ENCODE peak calls at places on chromosomes 11 and 22, in ten cellular contexts. One of them, this sample, is unnamed. For H3K9me3 and H3K36me3, the result is how much of the 10 kb centered on the place peaks cover.

GRCh38 chr11:132131962-132132361 is 761.5 kb downstream of the NTM start:
- DNase-seq in right atrium auricular region: no peak
- DNase-seq in right lobe of liver: no peak
- DNase-seq in tibial nerve: no peak
- DNase-seq in ascending aorta: no peak
- DNase-seq in gastrocnemius medialis: no peak
- DNase-seq in thoracic aorta: no peak
- DNase-seq in transverse colon: no peak
- DNase-seq in K562: no peak
- DNase-seq in aorta: no peak
- DNase-seq in this sample: no peak

GRCh38 chr11:93123351-93123898 is 74.4 kb downstream of the SLC36A4 start:
- DNase-seq in transverse colon: peak
- DNase-seq in thoracic aorta: no peak
- DNase-seq in right lobe of liver: no peak
- DNase-seq in ascending aorta: no peak
- DNase-seq in tibial nerve: no peak
- DNase-seq in right atrium auricular region: no peak
- DNase-seq in K562: no peak
- DNase-seq in gastrocnemius medialis: no peak
- DNase-seq in aorta: no peak
- DNase-seq in this sample: no peak

GRCh38 chr22:45131749-45132148 is 32.0 kb upstream of the NUP50 start:
- DNase-seq in right lobe of liver: no peak
- DNase-seq in thoracic aorta: no peak
- DNase-seq in right atrium auricular region: no peak
- DNase-seq in transverse colon: peak
- DNase-seq in tibial nerve: peak
- DNase-seq in ascending aorta: no peak
- DNase-seq in aorta: no peak
- DNase-seq in K562: no peak
- DNase-seq in gastrocnemius medialis: peak
- DNase-seq in this sample: no peak

GRCh38 chr22:27242917-27243589 is 558.5 kb downstream of the MN1 start:
- DNase-seq in right atrium auricular region: no peak
- DNase-seq in gastrocnemius medialis: no peak
- DNase-seq in thoracic aorta: no peak
- DNase-seq in tibial nerve: no peak
- DNase-seq in transverse colon: no peak
- DNase-seq in aorta: no peak
- DNase-seq in right lobe of liver: no peak
- DNase-seq in ascending aorta: no peak
- DNase-seq in K562: no peak
- DNase-seq in this sample: no peak

GRCh38 chr11:110797453-110797852 is 85.2 kb upstream of the ARHGAP20 start:
- DNase-seq in right atrium auricular region: no peak
- DNase-seq in K562: no peak
- DNase-seq in gastrocnemius medialis: no peak
- DNase-seq in ascending aorta: no peak
- DNase-seq in aorta: no peak
- DNase-seq in transverse colon: peak
- DNase-seq in right lobe of liver: no peak
- DNase-seq in thoracic aorta: no peak
- DNase-seq in tibial nerve: no peak
- DNase-seq in this sample: no peak

GRCh38 chr11:16816358-16817270 is 78.2 kb downstream of the C11orf58 start:
- DNase-seq in tibial nerve: no peak
- DNase-seq in gastrocnemius medialis: no peak
- DNase-seq in aorta: no peak
- DNase-seq in K562: no peak
- DNase-seq in right atrium auricular region: no peak
- DNase-seq in thoracic aorta: no peak
- DNase-seq in right lobe of liver: no peak
- DNase-seq in ascending aorta: no peak
- DNase-seq in transverse colon: no peak
- DNase-seq in this sample: no peak

GRCh38 chr11:46361283-46362145 is 14.3 kb downstream of the DGKZ start:
- DNase-seq in right atrium auricular region: peak
- DNase-seq in K562: peak
- DNase-seq in gastrocnemius medialis: peak
- DNase-seq in aorta: peak
- DNase-seq in transverse colon: peak
- DNase-seq in right lobe of liver: peak
- DNase-seq in tibial nerve: no peak
- DNase-seq in ascending aorta: no peak
- DNase-seq in thoracic aorta: no peak
- DNase-seq in this sample: peak

GRCh38 chr11:73323464-73323863 is 15.4 kb downstream of the ARHGEF17 start:
- DNase-seq in right lobe of liver: peak
- DNase-seq in aorta: peak
- DNase-seq in ascending aorta: peak
- DNase-seq in transverse colon: peak
- DNase-seq in gastrocnemius medialis: peak
- DNase-seq in tibial nerve: peak
- DNase-seq in K562: peak
- DNase-seq in right atrium auricular region: peak
- DNase-seq in thoracic aorta: peak
- DNase-seq in this sample: no peak

GRCh38 chr11:68038718-68039525 is at the start of gene TCIRG1:
- DNase-seq in K562: peak
- DNase-seq in ascending aorta: peak
- DNase-seq in gastrocnemius medialis: peak
- DNase-seq in aorta: peak
- DNase-seq in transverse colon: peak
- DNase-seq in thoracic aorta: no peak
- DNase-seq in right lobe of liver: peak
- DNase-seq in right atrium auricular region: peak
- DNase-seq in tibial nerve: peak
- DNase-seq in this sample: no peak

GRCh38 chr11:134639586-134640330 is 227.7 kb upstream of the B3GAT1 start:
- DNase-seq in right lobe of liver: no peak
- DNase-seq in thoracic aorta: no peak
- DNase-seq in K562: no peak
- DNase-seq in transverse colon: peak
- DNase-seq in aorta: peak
- DNase-seq in ascending aorta: no peak
- DNase-seq in right atrium auricular region: no peak
- DNase-seq in gastrocnemius medialis: no peak
- DNase-seq in tibial nerve: no peak
- DNase-seq in this sample: peak

GRCh38 chr11:12900496-12900895 is 108.6 kb upstream of the RASSF10 start:
- DNase-seq in aorta: no peak
- DNase-seq in thoracic aorta: no peak
- DNase-seq in ascending aorta: no peak
- DNase-seq in gastrocnemius medialis: no peak
- DNase-seq in tibial nerve: no peak
- DNase-seq in right lobe of liver: no peak
- DNase-seq in K562: no peak
- DNase-seq in transverse colon: no peak
- DNase-seq in right atrium auricular region: no peak
- DNase-seq in this sample: no peak

GRCh38 chr11:67268036-67268683 is 1.9 kb downstream of the GRK2 start:
- DNase-seq in gastrocnemius medialis: no peak
- DNase-seq in thoracic aorta: no peak
- DNase-seq in right lobe of liver: peak
- DNase-seq in right atrium auricular region: no peak
- DNase-seq in transverse colon: peak
- DNase-seq in tibial nerve: no peak
- DNase-seq in aorta: peak
- DNase-seq in ascending aorta: no peak
- DNase-seq in K562: no peak
- DNase-seq in this sample: no peak

GRCh38 chr11:132022718-132023117 is 652.3 kb downstream of the NTM start:
- DNase-seq in right atrium auricular region: no peak
- DNase-seq in transverse colon: no peak
- DNase-seq in tibial nerve: no peak
- DNase-seq in thoracic aorta: no peak
- DNase-seq in K562: no peak
- DNase-seq in gastrocnemius medialis: no peak
- DNase-seq in right lobe of liver: no peak
- DNase-seq in ascending aorta: no peak
- DNase-seq in aorta: no peak
- DNase-seq in this sample: no peak

GRCh38 chr11:123694551-123694950 is 40.1 kb upstream of the SCN3B start:
- DNase-seq in ascending aorta: no peak
- DNase-seq in right lobe of liver: no peak
- DNase-seq in K562: no peak
- DNase-seq in aorta: no peak
- DNase-seq in thoracic aorta: no peak
- DNase-seq in tibial nerve: no peak
- DNase-seq in right atrium auricular region: no peak
- DNase-seq in transverse colon: no peak
- DNase-seq in gastrocnemius medialis: no peak
- DNase-seq in this sample: no peak

GRCh38 chr11:74282863-74283484 is 28.5 kb downstream of the P4HA3 start:
- DNase-seq in right atrium auricular region: no peak
- DNase-seq in thoracic aorta: no peak
- DNase-seq in transverse colon: no peak
- DNase-seq in ascending aorta: no peak
- DNase-seq in K562: no peak
- DNase-seq in gastrocnemius medialis: no peak
- DNase-seq in aorta: no peak
- DNase-seq in tibial nerve: no peak
- DNase-seq in right lobe of liver: no peak
- DNase-seq in this sample: no peak

GRCh38 chr11:99766816-99767215 is 746.1 kb downstream of the CNTN5 start:
- DNase-seq in right atrium auricular region: no peak
- DNase-seq in aorta: no peak
- DNase-seq in K562: no peak
- DNase-seq in tibial nerve: no peak
- DNase-seq in ascending aorta: no peak
- DNase-seq in transverse colon: no peak
- DNase-seq in thoracic aorta: no peak
- DNase-seq in right lobe of liver: no peak
- DNase-seq in gastrocnemius medialis: no peak
- DNase-seq in this sample: no peak

GRCh38 chr22:45664136-45664646 is 7.4 kb upstream of the ATXN10 start:
- DNase-seq in tibial nerve: no peak
- DNase-seq in right atrium auricular region: no peak
- DNase-seq in right lobe of liver: no peak
- DNase-seq in thoracic aorta: no peak
- DNase-seq in gastrocnemius medialis: no peak
- DNase-seq in K562: no peak
- DNase-seq in aorta: no peak
- DNase-seq in transverse colon: no peak
- DNase-seq in ascending aorta: no peak
- DNase-seq in this sample: no peak

GRCh38 chr11:15675683-15676082 is 561.0 kb downstream of the INSC start:
- DNase-seq in thoracic aorta: no peak
- DNase-seq in ascending aorta: no peak
- DNase-seq in aorta: no peak
- DNase-seq in transverse colon: no peak
- DNase-seq in K562: no peak
- DNase-seq in right atrium auricular region: no peak
- DNase-seq in right lobe of liver: no peak
- DNase-seq in tibial nerve: no peak
- DNase-seq in gastrocnemius medialis: no peak
- DNase-seq in this sample: no peak

GRCh38 chr22:47540011-47540410 is 777.6 kb downstream of the TBC1D22A start:
- DNase-seq in gastrocnemius medialis: no peak
- DNase-seq in aorta: no peak
- DNase-seq in transverse colon: no peak
- DNase-seq in K562: no peak
- DNase-seq in tibial nerve: no peak
- DNase-seq in ascending aorta: no peak
- DNase-seq in thoracic aorta: no peak
- DNase-seq in right lobe of liver: no peak
- DNase-seq in right atrium auricular region: no peak
- DNase-seq in this sample: no peak
- H3K9me3 ChIP-seq in gastrocnemius medialis: under half
- H3K9me3 ChIP-seq in aorta: under half
- H3K9me3 ChIP-seq in transverse colon: under half
- H3K9me3 ChIP-seq in K562: under half
- H3K9me3 ChIP-seq in tibial nerve: under half
- H3K9me3 ChIP-seq in ascending aorta: under half
- H3K9me3 ChIP-seq in thoracic aorta: under half
- H3K9me3 ChIP-seq in right lobe of liver: under half
- H3K9me3 ChIP-seq in right atrium auricular region: under half
- H3K9me3 ChIP-seq in this sample: under half

GRCh38 chr11:34155759-34156062 is 50.3 kb downstream of the NAT10 start:
- DNase-seq in right atrium auricular region: no peak
- DNase-seq in tibial nerve: no peak
- DNase-seq in gastrocnemius medialis: no peak
- DNase-seq in right lobe of liver: no peak
- DNase-seq in K562: no peak
- DNase-seq in aorta: no peak
- DNase-seq in thoracic aorta: no peak
- DNase-seq in transverse colon: no peak
- DNase-seq in ascending aorta: no peak
- DNase-seq in this sample: no peak
- H3K36me3 ChIP-seq in right atrium auricular region: half or more
- H3K36me3 ChIP-seq in tibial nerve: under half
- H3K36me3 ChIP-seq in gastrocnemius medialis: under half
- H3K36me3 ChIP-seq in right lobe of liver: under half
- H3K36me3 ChIP-seq in K562: under half
- H3K36me3 ChIP-seq in aorta: under half
- H3K36me3 ChIP-seq in thoracic aorta: under half
- H3K36me3 ChIP-seq in transverse colon: under half
- H3K36me3 ChIP-seq in ascending aorta: under half
- H3K36me3 ChIP-seq in this sample: half or more

GRCh38 chr22:47423266-47423665 is 660.8 kb downstream of the TBC1D22A start:
- DNase-seq in right lobe of liver: no peak
- DNase-seq in gastrocnemius medialis: no peak
- DNase-seq in K562: no peak
- DNase-seq in transverse colon: no peak
- DNase-seq in ascending aorta: no peak
- DNase-seq in tibial nerve: no peak
- DNase-seq in right atrium auricular region: no peak
- DNase-seq in aorta: peak
- DNase-seq in thoracic aorta: no peak
- DNase-seq in this sample: no peak
- H3K9me3 ChIP-seq in right lobe of liver: under half
- H3K9me3 ChIP-seq in gastrocnemius medialis: under half
- H3K9me3 ChIP-seq in K562: under half
- H3K9me3 ChIP-seq in transverse colon: under half
- H3K9me3 ChIP-seq in ascending aorta: under half
- H3K9me3 ChIP-seq in tibial nerve: under half
- H3K9me3 ChIP-seq in right atrium auricular region: under half
- H3K9me3 ChIP-seq in aorta: under half
- H3K9me3 ChIP-seq in thoracic aorta: under half
- H3K9me3 ChIP-seq in this sample: under half

GRCh38 chr11:9148727-9149126 is 57.3 kb upstream of the SCUBE2 start:
- DNase-seq in right lobe of liver: no peak
- DNase-seq in thoracic aorta: no peak
- DNase-seq in aorta: no peak
- DNase-seq in gastrocnemius medialis: no peak
- DNase-seq in tibial nerve: no peak
- DNase-seq in right atrium auricular region: no peak
- DNase-seq in transverse colon: no peak
- DNase-seq in K562: no peak
- DNase-seq in ascending aorta: no peak
- DNase-seq in this sample: no peak
- H3K36me3 ChIP-seq in right lobe of liver: under half
- H3K36me3 ChIP-seq in thoracic aorta: under half
- H3K36me3 ChIP-seq in aorta: under half
- H3K36me3 ChIP-seq in gastrocnemius medialis: under half
- H3K36me3 ChIP-seq in tibial nerve: under half
- H3K36me3 ChIP-seq in right atrium auricular region: half or more
- H3K36me3 ChIP-seq in transverse colon: under half
- H3K36me3 ChIP-seq in K562: half or more
- H3K36me3 ChIP-seq in ascending aorta: half or more
- H3K36me3 ChIP-seq in this sample: half or more

GRCh38 chr11:90744169-90744568 is 521.3 kb upstream of the CHORDC1 start:
- DNase-seq in aorta: no peak
- DNase-seq in tibial nerve: no peak
- DNase-seq in gastrocnemius medialis: no peak
- DNase-seq in thoracic aorta: no peak
- DNase-seq in right atrium auricular region: no peak
- DNase-seq in right lobe of liver: no peak
- DNase-seq in transverse colon: no peak
- DNase-seq in ascending aorta: no peak
- DNase-seq in K562: no peak
- DNase-seq in this sample: no peak
- H3K9me3 ChIP-seq in aorta: under half
- H3K9me3 ChIP-seq in tibial nerve: under half
- H3K9me3 ChIP-seq in gastrocnemius medialis: under half
- H3K9me3 ChIP-seq in thoracic aorta: under half
- H3K9me3 ChIP-seq in right atrium auricular region: under half
- H3K9me3 ChIP-seq in right lobe of liver: under half
- H3K9me3 ChIP-seq in transverse colon: under half
- H3K9me3 ChIP-seq in ascending aorta: under half
- H3K9me3 ChIP-seq in K562: under half
- H3K9me3 ChIP-seq in this sample: under half